ENCODE peak calls at places on chromosome 15, in ten cellular contexts. One of them, this sample, is unnamed.

GRCh38 chr15:60648928-60649679 is 170.2 kb upstream of the ICE2 start:
- DNase-seq in cardiac muscle cell: no peak
- DNase-seq in esophagus squamous epithelium: no peak
- DNase-seq in fibroblast of mammary gland: no peak
- DNase-seq in GM20000: no peak
- DNase-seq in heart left ventricle: no peak
- DNase-seq in upper lobe of right lung: no peak
- DNase-seq in psoas muscle: no peak
- DNase-seq in cardiac fibroblast: no peak
- DNase-seq in tibial nerve: no peak
- DNase-seq in this sample: no peak

GRCh38 chr15:101445562-101446526 is 43.7 kb downstream of the PCSK6 start:
- DNase-seq in cardiac muscle cell: no peak
- DNase-seq in esophagus squamous epithelium: no peak
- DNase-seq in fibroblast of mammary gland: peak
- DNase-seq in GM20000: no peak
- DNase-seq in heart left ventricle: peak
- DNase-seq in upper lobe of right lung: no peak
- DNase-seq in psoas muscle: peak
- DNase-seq in cardiac fibroblast: peak
- DNase-seq in tibial nerve: peak
- DNase-seq in this sample: no peak

GRCh38 chr15:75718326-75718725 is 5.7 kb upstream of the CSPG4 start:
- DNase-seq in cardiac muscle cell: no peak
- DNase-seq in esophagus squamous epithelium: no peak
- DNase-seq in fibroblast of mammary gland: peak
- DNase-seq in GM20000: no peak
- DNase-seq in heart left ventricle: peak
- DNase-seq in upper lobe of right lung: no peak
- DNase-seq in psoas muscle: no peak
- DNase-seq in cardiac fibroblast: peak
- DNase-seq in tibial nerve: no peak
- DNase-seq in this sample: peak

GRCh38 chr15:52021892-52022540 is 3.0 kb downstream of the MAPK6 start:
- DNase-seq in cardiac muscle cell: no peak
- DNase-seq in esophagus squamous epithelium: no peak
- DNase-seq in fibroblast of mammary gland: no peak
- DNase-seq in GM20000: no peak
- DNase-seq in heart left ventricle: no peak
- DNase-seq in upper lobe of right lung: no peak
- DNase-seq in psoas muscle: no peak
- DNase-seq in cardiac fibroblast: no peak
- DNase-seq in tibial nerve: no peak
- DNase-seq in this sample: no peak

GRCh38 chr15:28947241-28947674 is 61.5 kb downstream of the APBA2 start:
- DNase-seq in cardiac muscle cell: no peak
- DNase-seq in esophagus squamous epithelium: no peak
- DNase-seq in fibroblast of mammary gland: no peak
- DNase-seq in GM20000: no peak
- DNase-seq in heart left ventricle: no peak
- DNase-seq in upper lobe of right lung: no peak
- DNase-seq in psoas muscle: no peak
- DNase-seq in cardiac fibroblast: no peak
- DNase-seq in tibial nerve: no peak
- DNase-seq in this sample: no peak

GRCh38 chr15:85950101-85950500 is 129.6 kb upstream of the AGBL1 start:
- DNase-seq in cardiac muscle cell: no peak
- DNase-seq in esophagus squamous epithelium: no peak
- DNase-seq in fibroblast of mammary gland: no peak
- DNase-seq in GM20000: no peak
- DNase-seq in heart left ventricle: no peak
- DNase-seq in upper lobe of right lung: no peak
- DNase-seq in psoas muscle: peak
- DNase-seq in cardiac fibroblast: no peak
- DNase-seq in tibial nerve: no peak
- DNase-seq in this sample: no peak

GRCh38 chr15:75452364-75452967 is 976 bp upstream of the SIN3A start:
- DNase-seq in cardiac muscle cell: peak
- DNase-seq in esophagus squamous epithelium: peak
- DNase-seq in fibroblast of mammary gland: peak
- DNase-seq in GM20000: peak
- DNase-seq in heart left ventricle: peak
- DNase-seq in upper lobe of right lung: peak
- DNase-seq in psoas muscle: peak
- DNase-seq in cardiac fibroblast: peak
- DNase-seq in tibial nerve: peak
- DNase-seq in this sample: peak

GRCh38 chr15:36737430-36737891 is 158.0 kb downstream of the CDIN1 start:
- DNase-seq in cardiac muscle cell: no peak
- DNase-seq in esophagus squamous epithelium: no peak
- DNase-seq in fibroblast of mammary gland: peak
- DNase-seq in GM20000: no peak
- DNase-seq in heart left ventricle: no peak
- DNase-seq in upper lobe of right lung: no peak
- DNase-seq in psoas muscle: no peak
- DNase-seq in cardiac fibroblast: peak
- DNase-seq in tibial nerve: no peak
- DNase-seq in this sample: no peak

GRCh38 chr15:89489376-89489775 is 7.0 kb downstream of the RHCG start:
- DNase-seq in cardiac muscle cell: no peak
- DNase-seq in esophagus squamous epithelium: no peak
- DNase-seq in fibroblast of mammary gland: no peak
- DNase-seq in GM20000: no peak
- DNase-seq in heart left ventricle: no peak
- DNase-seq in upper lobe of right lung: no peak
- DNase-seq in psoas muscle: no peak
- DNase-seq in cardiac fibroblast: no peak
- DNase-seq in tibial nerve: no peak
- DNase-seq in this sample: no peak

GRCh38 chr15:77393471-77393840 is 26.4 kb downstream of the PEAK1 start:
- DNase-seq in cardiac muscle cell: no peak
- DNase-seq in esophagus squamous epithelium: no peak
- DNase-seq in fibroblast of mammary gland: peak
- DNase-seq in GM20000: no peak
- DNase-seq in heart left ventricle: no peak
- DNase-seq in upper lobe of right lung: no peak
- DNase-seq in psoas muscle: no peak
- DNase-seq in cardiac fibroblast: peak
- DNase-seq in tibial nerve: no peak
- DNase-seq in this sample: no peak

GRCh38 chr15:78007965-78008886 is 69.3 kb downstream of the TBC1D2B start:
- DNase-seq in cardiac muscle cell: no peak
- DNase-seq in esophagus squamous epithelium: no peak
- DNase-seq in fibroblast of mammary gland: peak
- DNase-seq in GM20000: no peak
- DNase-seq in heart left ventricle: peak
- DNase-seq in upper lobe of right lung: peak
- DNase-seq in psoas muscle: peak
- DNase-seq in cardiac fibroblast: peak
- DNase-seq in tibial nerve: peak
- DNase-seq in this sample: peak

GRCh38 chr15:69304176-69304533 is 5.4 kb downstream of the PAQR5 start:
- DNase-seq in cardiac muscle cell: no peak
- DNase-seq in esophagus squamous epithelium: no peak
- DNase-seq in fibroblast of mammary gland: peak
- DNase-seq in GM20000: no peak
- DNase-seq in heart left ventricle: no peak
- DNase-seq in upper lobe of right lung: peak
- DNase-seq in psoas muscle: no peak
- DNase-seq in cardiac fibroblast: peak
- DNase-seq in tibial nerve: no peak
- DNase-seq in this sample: no peak

GRCh38 chr15:77019476-77020331 is 24.8 kb downstream of the PSTPIP1 start:
- DNase-seq in cardiac muscle cell: no peak
- DNase-seq in esophagus squamous epithelium: no peak
- DNase-seq in fibroblast of mammary gland: no peak
- DNase-seq in GM20000: no peak
- DNase-seq in heart left ventricle: peak
- DNase-seq in upper lobe of right lung: peak
- DNase-seq in psoas muscle: peak
- DNase-seq in cardiac fibroblast: no peak
- DNase-seq in tibial nerve: no peak
- DNase-seq in this sample: no peak

GRCh38 chr15:59501531-59502113 is 63.6 kb downstream of the FAM81A start:
- DNase-seq in cardiac muscle cell: peak
- DNase-seq in esophagus squamous epithelium: no peak
- DNase-seq in fibroblast of mammary gland: peak
- DNase-seq in GM20000: peak
- DNase-seq in heart left ventricle: no peak
- DNase-seq in upper lobe of right lung: no peak
- DNase-seq in psoas muscle: no peak
- DNase-seq in cardiac fibroblast: peak
- DNase-seq in tibial nerve: no peak
- DNase-seq in this sample: peak

GRCh38 chr15:59993950-59994401 is 10.1 kb upstream of the FOXB1 start:
- DNase-seq in cardiac muscle cell: peak
- DNase-seq in esophagus squamous epithelium: no peak
- DNase-seq in fibroblast of mammary gland: no peak
- DNase-seq in GM20000: peak
- DNase-seq in heart left ventricle: no peak
- DNase-seq in upper lobe of right lung: no peak
- DNase-seq in psoas muscle: no peak
- DNase-seq in cardiac fibroblast: no peak
- DNase-seq in tibial nerve: no peak
- DNase-seq in this sample: peak

GRCh38 chr15:52124270-52124878 is 11.8 kb upstream of the BCL2L10 start:
- DNase-seq in cardiac muscle cell: no peak
- DNase-seq in esophagus squamous epithelium: no peak
- DNase-seq in fibroblast of mammary gland: no peak
- DNase-seq in GM20000: no peak
- DNase-seq in heart left ventricle: no peak
- DNase-seq in upper lobe of right lung: no peak
- DNase-seq in psoas muscle: no peak
- DNase-seq in cardiac fibroblast: no peak
- DNase-seq in tibial nerve: no peak
- DNase-seq in this sample: no peak

GRCh38 chr15:44735482-44736260 is 657 bp upstream of the TRIM69 start:
- DNase-seq in cardiac muscle cell: no peak
- DNase-seq in esophagus squamous epithelium: no peak
- DNase-seq in fibroblast of mammary gland: no peak
- DNase-seq in GM20000: no peak
- DNase-seq in heart left ventricle: no peak
- DNase-seq in upper lobe of right lung: no peak
- DNase-seq in psoas muscle: peak
- DNase-seq in cardiac fibroblast: peak
- DNase-seq in tibial nerve: peak
- DNase-seq in this sample: no peak

GRCh38 chr15:63338170-63338569 is 43.5 kb downstream of the CA12 start:
- DNase-seq in cardiac muscle cell: no peak
- DNase-seq in esophagus squamous epithelium: no peak
- DNase-seq in fibroblast of mammary gland: peak
- DNase-seq in GM20000: no peak
- DNase-seq in heart left ventricle: no peak
- DNase-seq in upper lobe of right lung: no peak
- DNase-seq in psoas muscle: no peak
- DNase-seq in cardiac fibroblast: peak
- DNase-seq in tibial nerve: no peak
- DNase-seq in this sample: peak

GRCh38 chr15:76325704-76326103 is 10.9 kb upstream of the ISL2 start:
- DNase-seq in cardiac muscle cell: no peak
- DNase-seq in esophagus squamous epithelium: no peak
- DNase-seq in fibroblast of mammary gland: no peak
- DNase-seq in GM20000: no peak
- DNase-seq in heart left ventricle: no peak
- DNase-seq in upper lobe of right lung: no peak
- DNase-seq in psoas muscle: no peak
- DNase-seq in cardiac fibroblast: no peak
- DNase-seq in tibial nerve: no peak
- DNase-seq in this sample: no peak

DNA sequence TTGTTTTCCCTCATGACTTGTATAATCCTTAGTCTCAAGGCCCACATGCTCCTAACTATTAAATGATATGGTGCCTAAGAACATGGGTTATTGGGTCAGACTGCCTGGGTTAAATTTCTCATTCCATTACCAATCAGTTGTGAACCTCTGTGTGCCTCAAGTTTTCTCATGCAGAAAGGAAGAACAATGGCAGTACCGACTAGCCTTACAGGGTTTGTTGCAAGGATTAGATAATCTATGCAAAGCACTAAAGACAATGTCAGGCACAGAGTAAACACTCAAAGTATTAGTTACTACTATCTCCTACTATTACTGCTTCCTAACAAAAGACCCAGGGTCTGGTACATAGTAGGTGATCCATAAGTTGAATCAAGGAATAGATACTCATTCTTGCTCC is 12.2 kb downstream of the ADPGK start:
- DNase-seq in cardiac muscle cell: no peak
- DNase-seq in esophagus squamous epithelium: no peak
- DNase-seq in fibroblast of mammary gland: no peak
- DNase-seq in GM20000: no peak
- DNase-seq in heart left ventricle: no peak
- DNase-seq in upper lobe of right lung: no peak
- DNase-seq in psoas muscle: no peak
- DNase-seq in cardiac fibroblast: no peak
- DNase-seq in tibial nerve: no peak
- DNase-seq in this sample: no peak
- TF ChIP-seq CTCF in cardiac muscle cell: no peak
- TF ChIP-seq CTCF in esophagus squamous epithelium: no peak
- TF ChIP-seq CTCF in fibroblast of mammary gland: no peak
- TF ChIP-seq CTCF in GM20000: no peak
- TF ChIP-seq CTCF in heart left ventricle: no peak
- TF ChIP-seq CTCF in upper lobe of right lung: no peak
- TF ChIP-seq CTCF in psoas muscle: no peak
- TF ChIP-seq CTCF in cardiac fibroblast: no peak
- TF ChIP-seq CTCF in tibial nerve: no peak
- TF ChIP-seq CTCF in this sample: no peak

GRCh38 chr15:67906382-67906781 is 66.5 kb upstream of the RNU6-1 start:
- DNase-seq in cardiac muscle cell: no peak
- DNase-seq in esophagus squamous epithelium: no peak
- DNase-seq in fibroblast of mammary gland: no peak
- DNase-seq in GM20000: no peak
- DNase-seq in heart left ventricle: no peak
- DNase-seq in upper lobe of right lung: no peak
- DNase-seq in psoas muscle: no peak
- DNase-seq in cardiac fibroblast: peak
- DNase-seq in tibial nerve: no peak
- DNase-seq in this sample: no peak
- TF ChIP-seq CTCF in cardiac muscle cell: peak
- TF ChIP-seq CTCF in esophagus squamous epithelium: no peak
- TF ChIP-seq CTCF in fibroblast of mammary gland: peak
- TF ChIP-seq CTCF in GM20000: no peak
- TF ChIP-seq CTCF in heart left ventricle: peak
- TF ChIP-seq CTCF in upper lobe of right lung: peak
- TF ChIP-seq CTCF in psoas muscle: peak
- TF ChIP-seq CTCF in cardiac fibroblast: peak
- TF ChIP-seq CTCF in tibial nerve: no peak
- TF ChIP-seq CTCF in this sample: no peak

GRCh38 chr15:79172032-79172481 is 81.5 kb upstream of the RASGRF1 start:
- DNase-seq in cardiac muscle cell: no peak
- DNase-seq in esophagus squamous epithelium: no peak
- DNase-seq in fibroblast of mammary gland: no peak
- DNase-seq in GM20000: no peak
- DNase-seq in heart left ventricle: no peak
- DNase-seq in upper lobe of right lung: no peak
- DNase-seq in psoas muscle: no peak
- DNase-seq in cardiac fibroblast: peak
- DNase-seq in tibial nerve: no peak
- DNase-seq in this sample: no peak
- TF ChIP-seq CTCF in cardiac muscle cell: no peak
- TF ChIP-seq CTCF in esophagus squamous epithelium: no peak
- TF ChIP-seq CTCF in fibroblast of mammary gland: no peak
- TF ChIP-seq CTCF in GM20000: no peak
- TF ChIP-seq CTCF in heart left ventricle: peak
- TF ChIP-seq CTCF in upper lobe of right lung: no peak
- TF ChIP-seq CTCF in psoas muscle: no peak
- TF ChIP-seq CTCF in cardiac fibroblast: no peak
- TF ChIP-seq CTCF in tibial nerve: no peak
- TF ChIP-seq CTCF in this sample: no peak

GRCh38 chr15:92053727-92054316 is 200.3 kb downstream of the SLCO3A1 start:
- DNase-seq in cardiac muscle cell: no peak
- DNase-seq in esophagus squamous epithelium: no peak
- DNase-seq in fibroblast of mammary gland: no peak
- DNase-seq in GM20000: no peak
- DNase-seq in heart left ventricle: no peak
- DNase-seq in upper lobe of right lung: no peak
- DNase-seq in psoas muscle: no peak
- DNase-seq in cardiac fibroblast: no peak
- DNase-seq in tibial nerve: no peak
- DNase-seq in this sample: no peak
- TF ChIP-seq CTCF in cardiac muscle cell: peak
- TF ChIP-seq CTCF in esophagus squamous epithelium: no peak
- TF ChIP-seq CTCF in fibroblast of mammary gland: peak
- TF ChIP-seq CTCF in GM20000: no peak
- TF ChIP-seq CTCF in heart left ventricle: peak
- TF ChIP-seq CTCF in upper lobe of right lung: peak
- TF ChIP-seq CTCF in psoas muscle: peak
- TF ChIP-seq CTCF in cardiac fibroblast: peak
- TF ChIP-seq CTCF in tibial nerve: peak
- TF ChIP-seq CTCF in this sample: peak